ENCODE peak calls at places on chromosomes 4 and X, in nine cellular contexts. One of them, this sample, is unnamed.
A peak's percentile ranks its signal among the peaks of the same experiment; 100 is the strongest.

GRCh38 chrX:68995780-68996551 is 167.1 kb downstream of the EFNB1 start:
- DNase-seq in NB4: no peak
- DNase-seq in astrocyte of the spinal cord: peak; percentile 63
- DNase-seq in A549: no peak
- DNase-seq in Calu3: no peak
- DNase-seq in choroid plexus epithelial cell: peak; percentile 54
- DNase-seq in nephron progenitor cell: no peak
- DNase-seq in left ventricle myocardium inferior: peak; percentile 62
- DNase-seq in cardiac fibroblast: peak; percentile 62
- DNase-seq in this sample: no peak

GRCh38 chrX:111868726-111869638 is 7.0 kb upstream of the TRPC5OS start:
- DNase-seq in NB4: no peak
- DNase-seq in astrocyte of the spinal cord: peak; percentile 10
- DNase-seq in A549: no peak
- DNase-seq in Calu3: no peak
- DNase-seq in choroid plexus epithelial cell: peak; percentile 2
- DNase-seq in nephron progenitor cell: no peak
- DNase-seq in left ventricle myocardium inferior: no peak
- DNase-seq in cardiac fibroblast: peak; percentile 5
- DNase-seq in this sample: no peak

GRCh38 chr4:131638776-131639175 is 1510.3 kb upstream of the PCDH10 start:
- DNase-seq in NB4: no peak
- DNase-seq in astrocyte of the spinal cord: peak; percentile 40
- DNase-seq in A549: no peak
- DNase-seq in Calu3: no peak
- DNase-seq in choroid plexus epithelial cell: peak; percentile 60
- DNase-seq in nephron progenitor cell: no peak
- DNase-seq in left ventricle myocardium inferior: no peak
- DNase-seq in cardiac fibroblast: no peak
- DNase-seq in this sample: no peak

GRCh38 chr4:89434364-89434988 is 126.9 kb upstream of the GPRIN3 start:
- DNase-seq in NB4: peak; percentile 27
- DNase-seq in astrocyte of the spinal cord: peak; percentile 41
- DNase-seq in A549: peak; percentile 6
- DNase-seq in Calu3: no peak
- DNase-seq in choroid plexus epithelial cell: peak; percentile 74
- DNase-seq in nephron progenitor cell: no peak
- DNase-seq in left ventricle myocardium inferior: no peak
- DNase-seq in cardiac fibroblast: peak; percentile 67
- DNase-seq in this sample: no peak

GRCh38 chr4:113707013-113707412 is 54.5 kb downstream of the CAMK2D start:
- DNase-seq in NB4: no peak
- DNase-seq in astrocyte of the spinal cord: peak; percentile 52
- DNase-seq in A549: no peak
- DNase-seq in Calu3: no peak
- DNase-seq in choroid plexus epithelial cell: no peak
- DNase-seq in nephron progenitor cell: no peak
- DNase-seq in left ventricle myocardium inferior: no peak
- DNase-seq in cardiac fibroblast: peak; percentile 62
- DNase-seq in this sample: no peak

GRCh38 chr4:107616838-107617389 is 103.1 kb downstream of the PAPSS1 start:
- DNase-seq in NB4: no peak
- DNase-seq in astrocyte of the spinal cord: no peak
- DNase-seq in A549: no peak
- DNase-seq in Calu3: no peak
- DNase-seq in choroid plexus epithelial cell: no peak
- DNase-seq in nephron progenitor cell: no peak
- DNase-seq in left ventricle myocardium inferior: no peak
- DNase-seq in cardiac fibroblast: no peak
- DNase-seq in this sample: no peak

GRCh38 chr4:187236491-187236890 is 512.8 kb upstream of the FAT1 start:
- DNase-seq in NB4: no peak
- DNase-seq in astrocyte of the spinal cord: peak; percentile 71
- DNase-seq in A549: no peak
- DNase-seq in Calu3: no peak
- DNase-seq in choroid plexus epithelial cell: peak; percentile 69
- DNase-seq in nephron progenitor cell: no peak
- DNase-seq in left ventricle myocardium inferior: no peak
- DNase-seq in cardiac fibroblast: peak; percentile 45
- DNase-seq in this sample: no peak

GRCh38 chr4:115711575-115711974 is 598.2 kb upstream of the NDST4 start:
- DNase-seq in NB4: peak; percentile 5
- DNase-seq in astrocyte of the spinal cord: no peak
- DNase-seq in A549: no peak
- DNase-seq in Calu3: no peak
- DNase-seq in choroid plexus epithelial cell: no peak
- DNase-seq in nephron progenitor cell: peak; percentile 12
- DNase-seq in left ventricle myocardium inferior: no peak
- DNase-seq in cardiac fibroblast: no peak
- DNase-seq in this sample: no peak

GRCh38 chrX:84729809-84730208 is 227.6 kb upstream of the HDX start:
- DNase-seq in NB4: peak; percentile 42
- DNase-seq in astrocyte of the spinal cord: peak; percentile 10
- DNase-seq in A549: peak; percentile 5
- DNase-seq in Calu3: peak; percentile 4
- DNase-seq in choroid plexus epithelial cell: peak; percentile 45
- DNase-seq in nephron progenitor cell: peak; percentile 8
- DNase-seq in left ventricle myocardium inferior: no peak
- DNase-seq in cardiac fibroblast: peak; percentile 52
- DNase-seq in this sample: peak; percentile 2

GRCh38 chr4:152077582-152077981 is 316.8 kb upstream of the GATB start:
- DNase-seq in NB4: no peak
- DNase-seq in astrocyte of the spinal cord: no peak
- DNase-seq in A549: no peak
- DNase-seq in Calu3: no peak
- DNase-seq in choroid plexus epithelial cell: no peak
- DNase-seq in nephron progenitor cell: no peak
- DNase-seq in left ventricle myocardium inferior: no peak
- DNase-seq in cardiac fibroblast: no peak
- DNase-seq in this sample: no peak

GRCh38 chr4:99201687-99202086 is 17.4 kb downstream of the ADH6 start:
- DNase-seq in NB4: no peak
- DNase-seq in astrocyte of the spinal cord: peak; percentile 22
- DNase-seq in A549: no peak
- DNase-seq in Calu3: no peak
- DNase-seq in choroid plexus epithelial cell: peak; percentile 76
- DNase-seq in nephron progenitor cell: no peak
- DNase-seq in left ventricle myocardium inferior: no peak
- DNase-seq in cardiac fibroblast: peak; percentile 68
- DNase-seq in this sample: no peak

GRCh38 chrX:36916941-36917340 is 91.2 kb upstream of the FAM47C start:
- DNase-seq in NB4: no peak
- DNase-seq in astrocyte of the spinal cord: no peak
- DNase-seq in A549: no peak
- DNase-seq in Calu3: no peak
- DNase-seq in choroid plexus epithelial cell: no peak
- DNase-seq in nephron progenitor cell: no peak
- DNase-seq in left ventricle myocardium inferior: no peak
- DNase-seq in cardiac fibroblast: no peak
- DNase-seq in this sample: no peak

GRCh38 chr4:77355731-77356130 is 198.7 kb downstream of the CCNG2 start:
- DNase-seq in NB4: no peak
- DNase-seq in astrocyte of the spinal cord: no peak
- DNase-seq in A549: no peak
- DNase-seq in Calu3: no peak
- DNase-seq in choroid plexus epithelial cell: no peak
- DNase-seq in nephron progenitor cell: no peak
- DNase-seq in left ventricle myocardium inferior: no peak
- DNase-seq in cardiac fibroblast: no peak
- DNase-seq in this sample: no peak

GRCh38 chr4:176001171-176002006 is 64.3 kb upstream of the WDR17 start:
- DNase-seq in NB4: no peak
- DNase-seq in astrocyte of the spinal cord: peak; percentile 43
- DNase-seq in A549: peak; percentile 5
- DNase-seq in Calu3: peak; percentile 51
- DNase-seq in choroid plexus epithelial cell: peak; percentile 17
- DNase-seq in nephron progenitor cell: peak; percentile 79
- DNase-seq in left ventricle myocardium inferior: no peak
- DNase-seq in cardiac fibroblast: peak; percentile 14
- DNase-seq in this sample: peak; percentile 72

GRCh38 chr4:17098401-17098800 is 200.0 kb upstream of the LDB2 start:
- DNase-seq in NB4: no peak
- DNase-seq in astrocyte of the spinal cord: no peak
- DNase-seq in A549: no peak
- DNase-seq in Calu3: no peak
- DNase-seq in choroid plexus epithelial cell: no peak
- DNase-seq in nephron progenitor cell: no peak
- DNase-seq in left ventricle myocardium inferior: no peak
- DNase-seq in cardiac fibroblast: no peak
- DNase-seq in this sample: no peak

GRCh38 chrX:110108381-110108796 is 105.5 kb downstream of the TMEM164 start:
- DNase-seq in NB4: peak; percentile 83
- DNase-seq in astrocyte of the spinal cord: peak; percentile 37
- DNase-seq in A549: no peak
- DNase-seq in Calu3: no peak
- DNase-seq in choroid plexus epithelial cell: peak; percentile 68
- DNase-seq in nephron progenitor cell: no peak
- DNase-seq in left ventricle myocardium inferior: no peak
- DNase-seq in cardiac fibroblast: peak; percentile 73
- DNase-seq in this sample: no peak

GRCh38 chrX:151878574-151878973 is 34.1 kb upstream of the MAGEA4 start:
- DNase-seq in NB4: no peak
- DNase-seq in astrocyte of the spinal cord: no peak
- DNase-seq in A549: no peak
- DNase-seq in Calu3: no peak
- DNase-seq in choroid plexus epithelial cell: no peak
- DNase-seq in nephron progenitor cell: no peak
- DNase-seq in left ventricle myocardium inferior: no peak
- DNase-seq in cardiac fibroblast: no peak
- DNase-seq in this sample: no peak

GRCh38 chr4:155629183-155629825 is 37.3 kb upstream of the GUCY1A1 start:
- DNase-seq in NB4: no peak
- DNase-seq in astrocyte of the spinal cord: peak; percentile 32
- DNase-seq in A549: no peak
- DNase-seq in Calu3: no peak
- DNase-seq in choroid plexus epithelial cell: peak; percentile 49
- DNase-seq in nephron progenitor cell: no peak
- DNase-seq in left ventricle myocardium inferior: no peak
- DNase-seq in cardiac fibroblast: peak; percentile 61
- DNase-seq in this sample: no peak

GRCh38 chrX:39652336-39652735 is 445.4 kb downstream of the BCOR start:
- DNase-seq in NB4: peak; percentile 67
- DNase-seq in astrocyte of the spinal cord: no peak
- DNase-seq in A549: peak; percentile 25
- DNase-seq in Calu3: peak; percentile 18
- DNase-seq in choroid plexus epithelial cell: peak; percentile 41
- DNase-seq in nephron progenitor cell: no peak
- DNase-seq in left ventricle myocardium inferior: no peak
- DNase-seq in cardiac fibroblast: peak; percentile 43
- DNase-seq in this sample: no peak
- TF ChIP-seq CTCF in NB4: peak; percentile 53
- TF ChIP-seq CTCF in astrocyte of the spinal cord: peak; percentile 35
- TF ChIP-seq CTCF in A549: peak; percentile 39
- TF ChIP-seq CTCF in Calu3: peak; percentile 24
- TF ChIP-seq CTCF in choroid plexus epithelial cell: peak; percentile 59
- TF ChIP-seq CTCF in nephron progenitor cell: no peak
- TF ChIP-seq CTCF in left ventricle myocardium inferior: peak; percentile 63
- TF ChIP-seq CTCF in cardiac fibroblast: peak; percentile 44
- TF ChIP-seq CTCF in this sample: peak; percentile 40

GRCh38 chrX:23394421-23394820 is 59.8 kb downstream of the PTCHD1 start:
- DNase-seq in NB4: no peak
- DNase-seq in astrocyte of the spinal cord: peak; percentile 2
- DNase-seq in A549: no peak
- DNase-seq in Calu3: no peak
- DNase-seq in choroid plexus epithelial cell: no peak
- DNase-seq in nephron progenitor cell: no peak
- DNase-seq in left ventricle myocardium inferior: no peak
- DNase-seq in cardiac fibroblast: no peak
- DNase-seq in this sample: no peak

GRCh38 chrX:23389196-23389792 is 54.6 kb downstream of the PTCHD1 start:
- DNase-seq in NB4: no peak
- DNase-seq in astrocyte of the spinal cord: no peak
- DNase-seq in A549: no peak
- DNase-seq in Calu3: no peak
- DNase-seq in choroid plexus epithelial cell: no peak
- DNase-seq in nephron progenitor cell: no peak
- DNase-seq in left ventricle myocardium inferior: no peak
- DNase-seq in cardiac fibroblast: no peak
- DNase-seq in this sample: no peak

GRCh38 chrX:23387826-23388225 is 53.2 kb downstream of the PTCHD1 start:
- DNase-seq in NB4: no peak
- DNase-seq in astrocyte of the spinal cord: no peak
- DNase-seq in A549: no peak
- DNase-seq in Calu3: no peak
- DNase-seq in choroid plexus epithelial cell: no peak
- DNase-seq in nephron progenitor cell: no peak
- DNase-seq in left ventricle myocardium inferior: no peak
- DNase-seq in cardiac fibroblast: no peak
- DNase-seq in this sample: no peak

GRCh38 chrX:23390979-23391378 is 56.3 kb downstream of the PTCHD1 start:
- DNase-seq in NB4: no peak
- DNase-seq in astrocyte of the spinal cord: no peak
- DNase-seq in A549: no peak
- DNase-seq in Calu3: no peak
- DNase-seq in choroid plexus epithelial cell: no peak
- DNase-seq in nephron progenitor cell: no peak
- DNase-seq in left ventricle myocardium inferior: no peak
- DNase-seq in cardiac fibroblast: no peak
- DNase-seq in this sample: no peak

GRCh38 chrX:23392195-23392594 is 57.5 kb downstream of the PTCHD1 start:
- DNase-seq in NB4: no peak
- DNase-seq in astrocyte of the spinal cord: no peak
- DNase-seq in A549: no peak
- DNase-seq in Calu3: no peak
- DNase-seq in choroid plexus epithelial cell: no peak
- DNase-seq in nephron progenitor cell: no peak
- DNase-seq in left ventricle myocardium inferior: no peak
- DNase-seq in cardiac fibroblast: no peak
- DNase-seq in this sample: no peak
- TF ChIP-seq CTCF in NB4: no peak
- TF ChIP-seq CTCF in astrocyte of the spinal cord: no peak
- TF ChIP-seq CTCF in A549: no peak
- TF ChIP-seq CTCF in Calu3: no peak
- TF ChIP-seq CTCF in choroid plexus epithelial cell: no peak
- TF ChIP-seq CTCF in nephron progenitor cell: no peak
- TF ChIP-seq CTCF in left ventricle myocardium inferior: no peak
- TF ChIP-seq CTCF in cardiac fibroblast: no peak
- TF ChIP-seq CTCF in this sample: no peak

GRCh38 chrX:40683245-40683644 is 35.9 kb upstream of the CXorf38 start:
- DNase-seq in NB4: no peak
- DNase-seq in astrocyte of the spinal cord: no peak
- DNase-seq in A549: no peak
- DNase-seq in Calu3: no peak
- DNase-seq in choroid plexus epithelial cell: no peak
- DNase-seq in nephron progenitor cell: no peak
- DNase-seq in left ventricle myocardium inferior: no peak
- DNase-seq in cardiac fibroblast: no peak
- DNase-seq in this sample: no peak
- TF ChIP-seq CTCF in NB4: no peak
- TF ChIP-seq CTCF in astrocyte of the spinal cord: no peak
- TF ChIP-seq CTCF in A549: no peak
- TF ChIP-seq CTCF in Calu3: no peak
- TF ChIP-seq CTCF in choroid plexus epithelial cell: no peak
- TF ChIP-seq CTCF in nephron progenitor cell: no peak
- TF ChIP-seq CTCF in left ventricle myocardium inferior: no peak
- TF ChIP-seq CTCF in cardiac fibroblast: no peak
- TF ChIP-seq CTCF in this sample: no peak

DNA sequence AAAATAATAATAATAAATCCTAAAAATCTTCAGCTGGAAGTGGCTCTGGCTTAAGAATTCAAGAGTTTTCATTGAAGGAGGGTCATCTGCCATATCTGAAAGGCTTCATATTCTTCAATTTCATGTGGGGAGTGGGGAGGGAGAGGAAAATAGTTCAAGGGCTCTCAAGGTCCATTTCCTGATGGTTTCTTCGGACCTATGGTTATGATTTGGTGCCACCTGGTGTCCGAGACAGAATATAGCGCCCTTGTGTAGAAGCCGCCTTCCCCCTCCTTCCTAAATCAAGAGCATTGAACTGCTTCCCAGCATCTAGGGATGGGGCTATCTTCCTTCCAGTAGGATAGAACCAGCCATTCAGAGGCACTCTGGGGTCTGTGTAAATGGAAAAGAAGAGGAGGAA is 34.3 kb downstream of the NLGN3 start:
- DNase-seq in NB4: peak; percentile 79
- DNase-seq in astrocyte of the spinal cord: peak; percentile 66
- DNase-seq in A549: peak; percentile 36
- DNase-seq in Calu3: peak; percentile 53
- DNase-seq in choroid plexus epithelial cell: peak; percentile 80
- DNase-seq in nephron progenitor cell: peak; percentile 49
- DNase-seq in left ventricle myocardium inferior: no peak
- DNase-seq in cardiac fibroblast: peak; percentile 76
- DNase-seq in this sample: peak; percentile 25
- TF ChIP-seq CTCF in NB4: peak; percentile 44
- TF ChIP-seq CTCF in astrocyte of the spinal cord: peak; percentile 67
- TF ChIP-seq CTCF in A549: peak; percentile 68
- TF ChIP-seq CTCF in Calu3: peak; percentile 55
- TF ChIP-seq CTCF in choroid plexus epithelial cell: peak; percentile 73
- TF ChIP-seq CTCF in nephron progenitor cell: peak; percentile 53
- TF ChIP-seq CTCF in left ventricle myocardium inferior: peak; percentile 72
- TF ChIP-seq CTCF in cardiac fibroblast: peak; percentile 54
- TF ChIP-seq CTCF in this sample: peak; percentile 72